ENCODE peak calls at places on chromosomes 5 and 9, in six cellular contexts. O, T, X, V, C and L are unnamed samples.

GRCh38 chr5:144284931-144285330 is 114.3 kb downstream of the KCTD16 start:
- DNase-seq in O (no peak), T (no peak), X (no peak), V (no peak), C (no peak), L (no peak)

GRCh38 chr5:179123109-179123426 is 62.9 kb downstream of the ZNF354C start:
- DNase-seq in O (no peak), T (no peak), X (no peak), V (no peak), C (no peak), L (no peak)

GRCh38 chr9:14531424-14532269 is 161.6 kb downstream of the ZDHHC21 start:
- DNase-seq in O (no peak), T (no peak), X (no peak), V (no peak), C (no peak), L (no peak)

GRCh38 chr5:9409413-9410089 is 136.3 kb downstream of the SEMA5A start:
- DNase-seq in O (no peak), T (no peak), X (no peak), V (no peak), C (no peak), L (no peak)

GRCh38 chr5:165201364-165202143 is 1696.1 kb downstream of the MAT2B start:
- DNase-seq in O (no peak), T (no peak), X (no peak), V (no peak), C (no peak), L (no peak)

GRCh38 chr9:95098391-95098921 is 219.1 kb downstream of the FANCC start:
- DNase-seq in O (no peak), T (no peak), X (no peak), V (no peak), C (no peak), L (no peak)

GRCh38 chr5:17024686-17025180 is 88.6 kb upstream of the MYO10 start:
- DNase-seq in O (no peak), T (peak; percentile 29), X (no peak), V (no peak), C (no peak), L (no peak)

GRCh38 chr5:31237159-31237558 is 43.7 kb downstream of the CDH6 start:
- DNase-seq in O (no peak), T (no peak), X (no peak), V (no peak), C (no peak), L (no peak)

GRCh38 chr5:17723876-17724275 is 89.6 kb downstream of the TAF11L14 start:
- DNase-seq in O (no peak), T (no peak), X (no peak), V (no peak), C (no peak), L (no peak)

GRCh38 chr5:2403296-2403695 is 348.2 kb downstream of the IRX2 start:
- DNase-seq in O (no peak), T (no peak), X (no peak), V (no peak), C (no peak), L (no peak)

GRCh38 chr9:115694014-115694413 is 459.6 kb upstream of the PAPPA start:
- DNase-seq in O (no peak), T (peak; percentile 56), X (no peak), V (no peak), C (peak; percentile 8), L (peak; percentile 23)

GRCh38 chr5:65961644-65962043 is 35.3 kb downstream of the ERBIN start:
- DNase-seq in O (no peak), T (no peak), X (no peak), V (peak; percentile 27), C (no peak), L (no peak)

GRCh38 chr9:114083693-114084092 is 5.6 kb upstream of the AMBP start:
- DNase-seq in O (no peak), T (no peak), X (no peak), V (no peak), C (no peak), L (no peak)

GRCh38 chr9:107246259-107247254 is 36.5 kb upstream of the RAD23B start:
- DNase-seq in O (no peak), T (no peak), X (no peak), V (peak; percentile 10), C (no peak), L (peak; percentile 33)

GRCh38 chr9:29456940-29457339 is 1883.7 kb upstream of the C9orf72 start:
- DNase-seq in O (no peak), T (no peak), X (no peak), V (no peak), C (no peak), L (no peak)

GRCh38 chr9:37938121-37938906 is 34.4 kb upstream of the SLC25A51 start:
- DNase-seq in O (peak; percentile 56), T (peak; percentile 62), X (no peak), V (no peak), C (no peak), L (no peak)

GRCh38 chr5:158739941-158740340 is 359.8 kb downstream of the EBF1 start:
- DNase-seq in O (peak; percentile 27), T (no peak), X (no peak), V (no peak), C (no peak), L (no peak)

GRCh38 chr5:155094455-155094854 is 80.9 kb downstream of the KIF4B start:
- DNase-seq in O (no peak), T (no peak), X (no peak), V (no peak), C (no peak), L (no peak)

GRCh38 chr9:34575775-34576592 is 13.5 kb downstream of the CNTFR start:
- DNase-seq in O (no peak), T (no peak), X (no peak), V (no peak), C (no peak), L (no peak)

GRCh38 chr9:117184173-117184572 is 230.7 kb downstream of the ASTN2 start:
- DNase-seq in O (peak; percentile 28), T (no peak), X (no peak), V (no peak), C (no peak), L (no peak)

GRCh38 chr9:107588393-107588792 is 98.8 kb upstream of the KLF4 start:
- DNase-seq in O (no peak), T (no peak), X (no peak), V (no peak), C (no peak), L (no peak)

GRCh38 chr5:31232273-31232888 is 38.9 kb downstream of the CDH6 start:
- DNase-seq in O (no peak), T (peak; percentile 74), X (no peak), V (peak; percentile 9), C (peak; percentile 46), L (peak; percentile 54)

GRCh38 chr5:133962801-133963476 is 5.5 kb downstream of the C5orf15 start:
- DNase-seq in O (no peak), T (no peak), X (no peak), V (no peak), C (no peak), L (no peak)

GRCh38 chr9:111983484-111983908 is 86.9 kb downstream of the UGCG start:
- DNase-seq in O (no peak), T (no peak), X (no peak), V (no peak), C (no peak), L (no peak)

GRCh38 chr9:80026121-80026520 is 454.4 kb downstream of the TLE4 start:
- DNase-seq in O (no peak), T (no peak), X (no peak), V (no peak), C (no peak), L (no peak)